ENCODE peak calls at places on chromosomes 4 and X, in seven cellular contexts. I is nephron progenitor cell; X is activated naive CD4-positive, alpha-beta T cell treated with Interleukin-2 at 50 U/mL for 16 hours; P is G401; W is T-helper 2 cell; M is stimulated activated CD4-positive, alpha-beta T cell treated with anti-CD3 and anti-CD28 coated beads, Interleukin-15, amount 100 ng/mL, for 1 hour; S is SK-N-DZ. A is an unnamed sample.

GRCh38 chrX:22740836-22741235 is 258.9 kb upstream of the DDX53 start:
- DNase-seq in I (no peak), W (no peak), S (no peak), P (no peak), M (no peak), X (no peak), A (no peak)

GRCh38 chrX:149825424-149825823 is 43.7 kb downstream of the MAGEA9 start:
- DNase-seq in W (no peak), S (peak), I (peak), P (no peak), X (peak), M (no peak), A (peak)

GRCh38 chr4:66956852-66957251 is 588.5 kb downstream of the CENPC start:
- DNase-seq in P (no peak), I (no peak), S (no peak), X (no peak), W (no peak), M (no peak), A (no peak)

GRCh38 chrX:120244735-120245498 is 5.7 kb upstream of the ZBTB33 start:
- DNase-seq in I (peak), X (peak), S (peak), W (peak), M (peak), P (peak), A (peak)

GRCh38 chr4:28886934-28887333 is 1833.2 kb upstream of the PCDH7 start:
- DNase-seq in S (no peak), P (no peak), M (no peak), X (no peak), W (no peak), I (no peak), A (no peak)

GRCh38 chrX:17413228-17413627 is 38.2 kb downstream of the NHS start:
- DNase-seq in X (no peak), P (no peak), M (no peak), S (no peak), I (no peak), W (no peak), A (no peak)

GRCh38 chr4:19659131-19659530 is 592.6 kb upstream of the SLIT2 start:
- DNase-seq in W (no peak), I (no peak), X (no peak), S (no peak), P (no peak), M (no peak), A (no peak)

GRCh38 chr4:40546506-40546905 is 83.2 kb downstream of the RBM47 start:
- DNase-seq in X (no peak), S (no peak), P (no peak), I (no peak), W (no peak), M (no peak), A (no peak)

GRCh38 chrX:15358533-15358932 is 23.2 kb upstream of the PIGA start:
- DNase-seq in M (no peak), W (no peak), S (no peak), I (no peak), X (no peak), P (no peak), A (no peak)